ENCODE peak calls at places on chromosomes 3 and 15, in ten cellular contexts. W is CD8-positive, alpha-beta T cell; N is BE2C; Q is NCI-H510A treated with DMSO at 0.1 percent for 48 hours; S is colonic mucosa; Y is ascending aorta; A is NCI-H524; D is NCI-H1930; Z is T-cell; U is bronchial epithelial cell. L is an unnamed sample.

GRCh38 chr3:37287776-37288175 is 113.4 kb upstream of the LRRFIP2 start:
- DNase-seq in W (no peak), N (no peak), Q (no peak), S (no peak), Y (no peak), A (no peak), D (no peak), Z (no peak), U (peak), L (no peak)

GRCh38 chr3:50516048-50516871 is 12.8 kb upstream of the CACNA2D2 start:
- DNase-seq in W (no peak), N (peak), Q (peak), S (peak), Y (no peak), A (peak), D (no peak), Z (no peak), U (no peak), L (no peak)

GRCh38 chr15:99019558-99020540 is 12.3 kb upstream of the PGPEP1L start:
- DNase-seq in W (no peak), N (peak), Q (no peak), S (no peak), Y (no peak), A (no peak), D (no peak), Z (no peak), U (peak), L (no peak)

GRCh38 chr15:76451540-76451939 is 115.0 kb downstream of the ISL2 start:
- DNase-seq in W (no peak), N (no peak), Q (no peak), S (no peak), Y (no peak), A (no peak), D (no peak), Z (no peak), U (no peak), L (no peak)

GRCh38 chr15:25176991-25177954 is 222.5 kb downstream of the SNRPN start:
- DNase-seq in W (peak), N (peak), Q (no peak), S (peak), Y (no peak), A (no peak), D (no peak), Z (no peak), U (no peak), L (no peak)

GRCh38 chr15:70286110-70286806 is 188.5 kb upstream of the TLE3 start:
- DNase-seq in W (no peak), N (peak), Q (no peak), S (no peak), Y (no peak), A (no peak), D (no peak), Z (no peak), U (no peak), L (no peak)

GRCh38 chr3:179425075-179425474 is 26.2 kb downstream of the GNB4 start:
- DNase-seq in W (no peak), N (no peak), Q (no peak), S (no peak), Y (no peak), A (no peak), D (no peak), Z (no peak), U (no peak), L (no peak)

GRCh38 chr3:15703346-15703745 is 94.4 kb downstream of the ANKRD28 start:
- DNase-seq in W (no peak), N (no peak), Q (no peak), S (no peak), Y (no peak), A (no peak), D (no peak), Z (no peak), U (no peak), L (no peak)

GRCh38 chr3:127082066-127082465 is 99.2 kb downstream of the PLXNA1 start:
- DNase-seq in W (no peak), N (no peak), Q (no peak), S (no peak), Y (no peak), A (no peak), D (no peak), Z (no peak), U (no peak), L (no peak)

GRCh38 chr3:131903988-131904415 is 130.8 kb downstream of the CPNE4 start:
- DNase-seq in W (no peak), N (no peak), Q (no peak), S (no peak), Y (no peak), A (no peak), D (no peak), Z (no peak), U (peak), L (no peak)

GRCh38 chr3:123202451-123202850 is 708 bp downstream of the SEC22A start:
- DNase-seq in W (no peak), N (peak), Q (peak), S (no peak), Y (no peak), A (peak), D (no peak), Z (no peak), U (peak), L (peak)

GRCh38 chr3:141798455-141798854 is 35.2 kb downstream of the GRK7 start:
- DNase-seq in W (no peak), N (no peak), Q (no peak), S (peak), Y (no peak), A (no peak), D (no peak), Z (no peak), U (no peak), L (no peak)

GRCh38 chr3:151787626-151788025 is 26.3 kb upstream of the AADAC start:
- DNase-seq in W (no peak), N (no peak), Q (no peak), S (no peak), Y (no peak), A (no peak), D (no peak), Z (no peak), U (peak), L (no peak)

GRCh38 chr3:197501879-197502620 is 53.7 kb downstream of the BDH1 start:
- DNase-seq in W (no peak), N (no peak), Q (peak), S (peak), Y (no peak), A (peak), D (peak), Z (no peak), U (peak), L (peak)

GRCh38 chr3:24490151-24490550 is 4.5 kb downstream of the THRB start:
- DNase-seq in W (no peak), N (no peak), Q (no peak), S (no peak), Y (no peak), A (peak), D (no peak), Z (no peak), U (no peak), L (peak)

GRCh38 chr3:127403795-127404194 is 115.9 kb upstream of the PRR20G start:
- DNase-seq in W (no peak), N (no peak), Q (no peak), S (no peak), Y (no peak), A (no peak), D (no peak), Z (no peak), U (no peak), L (no peak)

GRCh38 chr3:167876603-167877325 is 141.2 kb downstream of the SERPINI1 start:
- DNase-seq in W (no peak), N (no peak), Q (no peak), S (no peak), Y (no peak), A (no peak), D (no peak), Z (no peak), U (peak), L (no peak)

GRCh38 chr15:82146990-82147461 is 101.2 kb upstream of the MEX3B start:
- DNase-seq in W (no peak), N (no peak), Q (no peak), S (no peak), Y (no peak), A (no peak), D (no peak), Z (no peak), U (peak), L (no peak)

GRCh38 chr3:27342279-27342678 is 26.9 kb downstream of the NEK10 start:
- DNase-seq in W (no peak), N (no peak), Q (no peak), S (no peak), Y (no peak), A (no peak), D (no peak), Z (no peak), U (no peak), L (no peak)

GRCh38 chr15:25238126-25238525 is 200.7 kb downstream of the UBE3A start:
- DNase-seq in W (peak), N (no peak), Q (no peak), S (no peak), Y (no peak), A (no peak), D (no peak), Z (no peak), U (no peak), L (no peak)

L was measured in small intestine.